ENCODE peak calls at places on chromosome 6, in six cellular contexts. I is HCT116, V is K562, U is GM23248, C is PC-9, T is neural progenitor cell. F is an unnamed sample.

GRCh38 chr6:129708496-129709216 is 1.3 kb downstream of the ARHGAP18 start:
- DNase-seq in U (peak; percentile 26), C (no peak), I (no peak), V (no peak), T (no peak), F (no peak)

GRCh38 chr6:46331461-46331860 is 159.8 kb downstream of the RCAN2 start:
- DNase-seq in U (no peak), T (no peak), C (no peak), I (no peak), V (no peak), F (no peak)

GRCh38 chr6:84623956-84624680 is 140.3 kb downstream of the TBX18 start:
- DNase-seq in I (no peak), T (no peak), V (no peak), U (peak; percentile 86), C (no peak), F (no peak)

GRCh38 chr6:157974341-157974894 is 7.2 kb upstream of the SYNJ2 start:
- DNase-seq in I (no peak), C (no peak), T (no peak), V (no peak), U (peak; percentile 39), F (no peak)

GRCh38 chr6:40539853-40540252 is 47.3 kb downstream of the LRFN2 start:
- DNase-seq in C (no peak), U (no peak), V (no peak), T (no peak), I (no peak), F (no peak)

GRCh38 chr6:13715444-13715883 is 3.8 kb upstream of the RANBP9 start:
- DNase-seq in U (no peak), V (peak; percentile 55), I (no peak), C (no peak), T (no peak), F (no peak)

GRCh38 chr6:1479095-1479494 is 89.7 kb downstream of the FOXF2 start:
- DNase-seq in U (peak; percentile 90), C (no peak), I (no peak), T (no peak), V (no peak), F (peak; percentile 13)

GRCh38 chr6:119713903-119714302 is 364.3 kb upstream of the MAN1A1 start:
- DNase-seq in T (no peak), I (no peak), U (no peak), V (no peak), C (no peak), F (no peak)

GRCh38 chr6:104837158-104837557 is 22.6 kb downstream of the HACE1 start:
- DNase-seq in T (no peak), I (no peak), V (no peak), U (no peak), C (no peak), F (no peak)

GRCh38 chr6:121210943-121211342 is 123.3 kb downstream of the TBC1D32 start:
- DNase-seq in V (no peak), U (no peak), C (no peak), T (no peak), I (no peak), F (no peak)

GRCh38 chr6:30556714-30556963 is 350 bp upstream of the GNL1 start:
- DNase-seq in I (peak; percentile 91), C (peak; percentile 89), T (peak; percentile 95), V (no peak), U (no peak), F (peak; percentile 92)

GRCh38 chr6:24004659-24005058 is 121.4 kb upstream of the NRSN1 start:
- DNase-seq in V (no peak), U (no peak), T (no peak), C (no peak), I (no peak), F (no peak)

GRCh38 chr6:127956260-127956888 is 55.5 kb upstream of the THEMIS start:
- DNase-seq in I (peak; percentile 23), T (peak; percentile 11), C (no peak), V (no peak), U (peak; percentile 22), F (no peak)

GRCh38 chr6:23213193-23213592 is 643.8 kb downstream of the HDGFL1 start:
- DNase-seq in I (no peak), C (no peak), V (no peak), T (no peak), U (peak; percentile 38), F (no peak)

GRCh38 chr6:73969982-73970960 is 274.3 kb downstream of the CD109 start:
- DNase-seq in T (peak; percentile 81), C (no peak), I (peak; percentile 74), V (peak; percentile 12), U (peak; percentile 78), F (peak; percentile 64)

GRCh38 chr6:93417421-93417996 is 1.9 kb downstream of the EPHA7 start:
- DNase-seq in I (no peak), C (no peak), V (no peak), T (no peak), U (peak; percentile 9), F (peak; percentile 48)

GRCh38 chr6:93418448-93419303 is 683 bp downstream of the EPHA7 start:
- DNase-seq in U (peak; percentile 42), V (no peak), I (no peak), T (peak; percentile 92), C (peak; percentile 45), F (peak; percentile 66)

GRCh38 chr6:93416575-93417420 is 2.6 kb downstream of the EPHA7 start:
- DNase-seq in C (no peak), V (no peak), I (no peak), T (peak; percentile 79), U (peak; percentile 3), F (peak; percentile 57)

GRCh38 chr6:93419304-93420162 is at the start of gene EPHA7:
- DNase-seq in I (no peak), U (peak; percentile 84), T (peak; percentile 100), C (peak; percentile 96), V (peak; percentile 18), F (peak; percentile 97)

GRCh38 chr6:93418113-93418447 is 1.3 kb downstream of the EPHA7 start:
- DNase-seq in T (no peak), V (no peak), C (no peak), U (no peak), I (no peak), F (peak; percentile 10)
- TF ChIP-seq EZH2 in T (no peak), V (no peak), C (no peak), U (no peak), I (no peak), F (no peak)

GRCh38 chr6:54846243-54846856 is at the start of gene FAM83B:
- DNase-seq in C (peak; percentile 70), U (no peak), T (peak; percentile 71), V (no peak), I (peak; percentile 61), F (peak; percentile 86)
- TF ChIP-seq EZH2 in C (no peak), U (peak; percentile 60), T (peak; percentile 66), V (no peak), I (no peak), F (no peak)

DNA sequence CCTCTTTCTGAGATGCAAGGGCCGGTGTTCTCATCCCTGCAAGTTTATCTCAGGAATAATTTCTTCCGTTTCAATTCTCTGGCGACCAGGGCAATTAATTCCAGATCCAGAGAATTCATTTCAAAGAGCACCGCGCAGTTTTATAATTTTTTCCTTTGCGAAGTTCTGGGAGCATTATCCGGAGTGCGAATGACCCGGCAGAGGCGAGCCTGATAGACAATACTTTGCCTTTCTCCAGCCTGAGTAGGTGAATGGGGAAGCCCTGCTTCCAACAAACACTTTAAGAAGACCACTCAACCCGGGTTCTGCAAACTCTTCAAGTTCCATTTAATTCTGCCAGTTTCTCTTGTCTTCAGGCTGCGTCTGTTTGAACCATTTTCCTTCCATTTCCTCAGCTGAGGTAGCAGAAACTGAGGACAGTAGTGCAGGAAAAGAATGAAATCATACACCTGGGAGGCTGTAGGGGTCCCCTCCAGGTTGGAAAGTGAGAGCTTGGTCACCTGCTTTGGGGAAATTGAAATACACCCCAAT is 974 bp downstream of the VGLL2 start:
- DNase-seq in I (no peak), U (peak; percentile 12), C (no peak), V (no peak), T (peak; percentile 29), F (no peak)
- TF ChIP-seq EZH2 in I (no peak), U (no peak), C (no peak), V (no peak), T (peak; percentile 36), F (peak; percentile 42)

GRCh38 chr6:6003334-6004146 is 3.2 kb downstream of the NRN1 start:
- DNase-seq in C (no peak), U (peak; percentile 77), I (no peak), T (peak; percentile 85), V (no peak), F (no peak)
- TF ChIP-seq EZH2 in C (no peak), U (no peak), I (no peak), T (peak; percentile 67), V (no peak), F (peak; percentile 90)

GRCh38 chr6:105993341-105993740 is 92.8 kb upstream of the PRDM1 start:
- DNase-seq in U (no peak), T (peak; percentile 53), I (no peak), C (no peak), V (no peak), F (peak; percentile 32)

GRCh38 chr6:105993769-105994521 is 92.2 kb upstream of the PRDM1 start:
- DNase-seq in U (peak; percentile 78), I (no peak), V (no peak), C (no peak), T (peak; percentile 63), F (peak; percentile 39)

GRCh38 chr6:105991561-105992314 is 94.4 kb upstream of the PRDM1 start:
- DNase-seq in V (peak; percentile 19), I (no peak), C (peak; percentile 22), T (peak; percentile 32), U (peak; percentile 21), F (peak; percentile 46)

GRCh38 chr6:105990151-105990550 is 96.0 kb upstream of the PRDM1 start:
- DNase-seq in U (no peak), T (no peak), C (no peak), I (no peak), V (no peak), F (no peak)

GRCh38 chr6:105992315-105992961 is 93.7 kb upstream of the PRDM1 start:
- DNase-seq in V (peak; percentile 97), T (peak; percentile 92), U (peak; percentile 86), C (peak; percentile 83), I (no peak), F (peak; percentile 94)
- TF ChIP-seq EZH2 in V (no peak), T (no peak), U (no peak), C (no peak), I (no peak), F (no peak)

GRCh38 chr6:10400330-10400729 is 14.5 kb downstream of the TFAP2A start:
- DNase-seq in V (no peak), T (no peak), C (peak; percentile 60), U (no peak), I (no peak), F (no peak)
- TF ChIP-seq EZH2 in V (no peak), T (no peak), C (no peak), U (no peak), I (no peak), F (no peak)

GRCh38 chr6:131058236-131058635 is 4.8 kb downstream of the EPB41L2 start:
- DNase-seq in T (no peak), C (no peak), I (no peak), V (no peak), U (no peak), F (no peak)
- TF ChIP-seq EZH2 in T (no peak), C (no peak), I (no peak), V (no peak), U (no peak), F (no peak)

GRCh38 chr6:137906020-137906472 is 39.0 kb downstream of the TNFAIP3 start:
- DNase-seq in U (no peak), T (no peak), C (no peak), I (no peak), V (no peak), F (no peak)
- TF ChIP-seq EZH2 in U (no peak), T (no peak), C (no peak), I (no peak), V (no peak), F (no peak)

F was measured in hepatocyte.